ENCODE peak calls at places on chromosomes 4 and X, in four cellular contexts. B, Y, P and R are unnamed samples.

GRCh38 chrX:44062842-44063241 is 89.7 kb upstream of the NDP start:
- DNase-seq in P (no peak), Y (no peak), B (no peak), R (no peak)

GRCh38 chrX:124226129-124226528 is 106.3 kb upstream of the TEX13D start:
- DNase-seq in P (no peak), B (no peak), Y (no peak), R (no peak)

GRCh38 chr4:127622923-127623754 is 9.6 kb upstream of the INTU start:
- DNase-seq in Y (no peak), P (peak), B (peak), R (peak)

GRCh38 chrX:84729809-84730208 is 227.6 kb upstream of the HDX start:
- DNase-seq in P (peak), Y (no peak), B (peak), R (peak)

GRCh38 chr4:123649644-123650356 is 253.2 kb downstream of the SPRY1 start:
- DNase-seq in P (peak), Y (no peak), B (peak), R (peak)

GRCh38 chr4:151034829-151035228 is 19.7 kb upstream of the LRBA start:
- DNase-seq in Y (no peak), B (no peak), P (no peak), R (no peak)

GRCh38 chr4:173717581-173717980 is 187.6 kb upstream of the HAND2 start:
- DNase-seq in P (no peak), B (no peak), Y (no peak), R (no peak)

GRCh38 chr4:167897116-167897515 is 195.2 kb upstream of the ANXA10 start:
- DNase-seq in Y (no peak), P (no peak), B (no peak), R (peak)

GRCh38 chr4:14919785-14920184 is 82.5 kb upstream of the CPEB2 start:
- DNase-seq in P (no peak), B (no peak), Y (no peak), R (no peak)

GRCh38 chrX:340121-340520 is 21.5 kb upstream of the GTPBP6 start:
- DNase-seq in Y (no peak), P (no peak), B (no peak), R (no peak)

GRCh38 chrX:16918979-16919378 is 27.5 kb upstream of the REPS2 start:
- DNase-seq in Y (no peak), B (no peak), P (no peak), R (no peak)

GRCh38 chr4:151439320-151439719 is 30.3 kb downstream of the FHIP1A start:
- DNase-seq in P (no peak), B (no peak), Y (no peak), R (no peak)

GRCh38 chr4:71441186-71442169 is 102.7 kb downstream of the SLC4A4 start:
- DNase-seq in P (no peak), Y (no peak), B (peak), R (no peak)

GRCh38 chr4:184313710-184314659 is 96.3 kb upstream of the ENPP6 start:
- DNase-seq in B (no peak), P (no peak), Y (no peak), R (no peak)

GRCh38 chr4:175298119-175298518 is 380.0 kb downstream of the ADAM29 start:
- DNase-seq in Y (no peak), P (no peak), B (no peak), R (no peak)

GRCh38 chr4:24686866-24687672 is 102.7 kb upstream of the DHX15 start:
- DNase-seq in B (peak), Y (no peak), P (no peak), R (peak)